ENCODE peak calls at places on chromosomes 1 and 21, in eight cellular contexts. Z, B, K, H, A, E, L and P are unnamed samples.

GRCh38 chr1:230429072-230429735 is 3.1 kb upstream of the PGBD5 start:
- DNase-seq in A (no peak), H (no peak), E (no peak), K (no peak), Z (no peak), L (no peak), B (no peak), P (no peak)

GRCh38 chr21:45618846-45619485 is 24.6 kb upstream of the PCBP3 start:
- DNase-seq in B (no peak), Z (no peak), L (no peak), K (no peak), H (no peak), A (no peak), E (no peak), P (no peak)

GRCh38 chr1:153428073-153428638 is 11.8 kb downstream of the S100A7A start:
- DNase-seq in Z (no peak), B (no peak), K (no peak), L (no peak), E (no peak), H (no peak), A (no peak), P (no peak)

GRCh38 chr1:173914366-173914871 is 2.7 kb downstream of the SERPINC1 start:
- DNase-seq in A (peak), K (no peak), H (peak), L (no peak), E (no peak), Z (no peak), B (no peak), P (peak)

GRCh38 chr1:42975561-42976225 is 17.0 kb upstream of the SLC2A1 start:
- DNase-seq in K (no peak), E (no peak), L (no peak), A (no peak), Z (no peak), B (no peak), H (no peak), P (no peak)

GRCh38 chr1:188557052-188557451 is 1728.3 kb downstream of the PLA2G4A start:
- DNase-seq in E (no peak), Z (no peak), K (no peak), L (no peak), H (no peak), B (no peak), A (no peak), P (no peak)

GRCh38 chr1:153608742-153609584 is 4.0 kb downstream of the S100A16 start:
- DNase-seq in E (no peak), L (peak), K (no peak), Z (no peak), A (no peak), H (peak), B (no peak), P (peak)

GRCh38 chr1:46183119-46183842 is 7.0 kb upstream of the P3R3URF start:
- DNase-seq in A (no peak), L (peak), Z (no peak), H (peak), B (no peak), E (no peak), K (no peak), P (peak)

GRCh38 chr1:31617917-31618746 is 643 bp downstream of the HCRTR1 start:
- DNase-seq in Z (no peak), E (peak), L (no peak), H (peak), B (peak), A (no peak), K (peak), P (no peak)

GRCh38 chr1:22814176-22815042 is 103.8 kb downstream of the EPHB2 start:
- DNase-seq in E (peak), B (no peak), L (peak), H (no peak), K (no peak), Z (no peak), A (no peak), P (no peak)

GRCh38 chr1:8652607-8653046 is 164.8 kb downstream of the RERE start:
- DNase-seq in A (no peak), L (no peak), H (no peak), B (no peak), E (no peak), K (no peak), Z (no peak), P (no peak)

GRCh38 chr1:156849151-156849496 is 9.8 kb downstream of the INSRR start:
- DNase-seq in Z (no peak), B (no peak), A (no peak), E (no peak), L (no peak), H (no peak), K (no peak), P (no peak)

GRCh38 chr1:227926216-227926791 is 21.4 kb downstream of the WNT9A start:
- DNase-seq in A (no peak), Z (no peak), B (no peak), E (no peak), H (no peak), K (no peak), L (no peak), P (no peak)

GRCh38 chr1:37476087-37476452 is 1.7 kb downstream of the ZC3H12A start:
- DNase-seq in L (peak), Z (no peak), H (peak), K (no peak), E (no peak), B (peak), A (no peak), P (no peak)

GRCh38 chr1:184649500-184649899 is 105.2 kb downstream of the EDEM3 start:
- DNase-seq in K (no peak), Z (no peak), H (no peak), L (no peak), A (no peak), B (no peak), E (no peak), P (no peak)

GRCh38 chr1:3910049-3910731 is 10.1 kb upstream of the C1orf174 start:
- DNase-seq in Z (no peak), B (no peak), A (no peak), H (no peak), L (no peak), K (no peak), E (no peak), P (no peak)

GRCh38 chr1:39654291-39654690 is 14.8 kb upstream of the HEYL start:
- DNase-seq in K (no peak), Z (no peak), L (no peak), E (no peak), B (no peak), A (no peak), H (no peak), P (no peak)

GRCh38 chr1:44685218-44685617 is 10.7 kb downstream of the ARMH1 start:
- DNase-seq in B (no peak), L (no peak), H (no peak), A (no peak), K (no peak), Z (no peak), E (no peak), P (no peak)

GRCh38 chr1:61536174-61536573 is 188.8 kb downstream of the TM2D1 start:
- DNase-seq in E (no peak), K (no peak), A (no peak), Z (no peak), B (no peak), L (no peak), H (no peak), P (no peak)

GRCh38 chr1:31196685-31197084 is 43.0 kb downstream of the NKAIN1 start:
- DNase-seq in A (no peak), H (no peak), K (no peak), L (no peak), E (no peak), B (no peak), Z (no peak), P (no peak)

GRCh38 chr1:30538906-30539855 is 184.2 kb downstream of the MATN1 start:
- DNase-seq in H (no peak), B (no peak), L (no peak), A (no peak), K (no peak), Z (no peak), E (no peak), P (no peak)

GRCh38 chr1:11485191-11485590 is 6.2 kb downstream of the DISP3 start:
- DNase-seq in K (no peak), A (no peak), E (peak), B (no peak), H (no peak), Z (no peak), L (no peak), P (no peak)

GRCh38 chr21:14115646-14116045 is 95.1 kb downstream of the LIPI start:
- DNase-seq in Z (no peak), K (no peak), B (no peak), A (no peak), E (no peak), L (no peak), H (no peak), P (no peak)

GRCh38 chr21:37245151-37245550 is 22.0 kb downstream of the VPS26C start:
- DNase-seq in H (peak), L (no peak), Z (no peak), B (no peak), E (no peak), K (no peak), A (no peak), P (no peak)

GRCh38 chr1:26344147-26344920 is 9.6 kb downstream of the CRYBG2 start:
- DNase-seq in H (no peak), A (no peak), E (no peak), Z (no peak), B (no peak), K (no peak), L (no peak), P (no peak)

GRCh38 chr1:14955402-14955801 is 198.1 kb upstream of the TMEM51 start:
- DNase-seq in E (no peak), Z (no peak), B (no peak), A (no peak), L (no peak), K (no peak), H (no peak), P (no peak)